ENCODE peak calls at places on chromosomes 13 and 19, in eight cellular contexts. One of them, this sample, is unnamed.

GRCh38 chr19:14434543-14435319 is 1.6 kb downstream of the PKN1 start:
- DNase-seq in fibroblast of lung: peak
- DNase-seq in MG63: peak
- DNase-seq in activated T-helper 9 cell treated with anti-CD3 and anti-CD28 coated beads, Interleukin-2, amount 50 U/mL, for 16 hours: no peak
- DNase-seq in smooth muscle cell of the brain vasculature: peak
- DNase-seq in hypothalamus: no peak
- DNase-seq in HT-29: peak
- DNase-seq in amniotic stem cell: peak
- DNase-seq in this sample: no peak

GRCh38 chr13:99150575-99151370 is 49.9 kb upstream of the UBAC2 start:
- DNase-seq in hypothalamus: no peak
- DNase-seq in smooth muscle cell of the brain vasculature: no peak
- DNase-seq in fibroblast of lung: peak
- DNase-seq in activated T-helper 9 cell treated with anti-CD3 and anti-CD28 coated beads, Interleukin-2, amount 50 U/mL, for 16 hours: no peak
- DNase-seq in MG63: peak
- DNase-seq in amniotic stem cell: peak
- DNase-seq in HT-29: no peak
- DNase-seq in this sample: no peak

GRCh38 chr19:7841751-7842660 is 12.0 kb downstream of the EVI5L start:
- DNase-seq in smooth muscle cell of the brain vasculature: no peak
- DNase-seq in fibroblast of lung: no peak
- DNase-seq in HT-29: no peak
- DNase-seq in MG63: no peak
- DNase-seq in activated T-helper 9 cell treated with anti-CD3 and anti-CD28 coated beads, Interleukin-2, amount 50 U/mL, for 16 hours: no peak
- DNase-seq in amniotic stem cell: no peak
- DNase-seq in hypothalamus: no peak
- DNase-seq in this sample: no peak

GRCh38 chr13:95023405-95023804 is 277.8 kb downstream of the ABCC4 start:
- DNase-seq in fibroblast of lung: no peak
- DNase-seq in MG63: no peak
- DNase-seq in hypothalamus: no peak
- DNase-seq in smooth muscle cell of the brain vasculature: no peak
- DNase-seq in activated T-helper 9 cell treated with anti-CD3 and anti-CD28 coated beads, Interleukin-2, amount 50 U/mL, for 16 hours: no peak
- DNase-seq in HT-29: no peak
- DNase-seq in amniotic stem cell: no peak
- DNase-seq in this sample: no peak

GRCh38 chr19:6274756-6275155 is 5.0 kb downstream of the MLLT1 start:
- DNase-seq in MG63: no peak
- DNase-seq in activated T-helper 9 cell treated with anti-CD3 and anti-CD28 coated beads, Interleukin-2, amount 50 U/mL, for 16 hours: no peak
- DNase-seq in HT-29: no peak
- DNase-seq in fibroblast of lung: no peak
- DNase-seq in smooth muscle cell of the brain vasculature: no peak
- DNase-seq in hypothalamus: no peak
- DNase-seq in amniotic stem cell: no peak
- DNase-seq in this sample: no peak

GRCh38 chr19:54433697-54434096 is 15.3 kb upstream of the LENG8 start:
- DNase-seq in MG63: no peak
- DNase-seq in HT-29: no peak
- DNase-seq in amniotic stem cell: no peak
- DNase-seq in fibroblast of lung: no peak
- DNase-seq in activated T-helper 9 cell treated with anti-CD3 and anti-CD28 coated beads, Interleukin-2, amount 50 U/mL, for 16 hours: no peak
- DNase-seq in smooth muscle cell of the brain vasculature: no peak
- DNase-seq in hypothalamus: no peak
- DNase-seq in this sample: no peak

GRCh38 chr19:11694533-11695439 is 44.0 kb downstream of the ZNF823 start:
- DNase-seq in amniotic stem cell: peak
- DNase-seq in hypothalamus: peak
- DNase-seq in fibroblast of lung: peak
- DNase-seq in HT-29: peak
- DNase-seq in MG63: peak
- DNase-seq in smooth muscle cell of the brain vasculature: peak
- DNase-seq in activated T-helper 9 cell treated with anti-CD3 and anti-CD28 coated beads, Interleukin-2, amount 50 U/mL, for 16 hours: peak
- DNase-seq in this sample: peak

GRCh38 chr13:74090397-74090796 is 43.8 kb downstream of the KLF12 start:
- DNase-seq in activated T-helper 9 cell treated with anti-CD3 and anti-CD28 coated beads, Interleukin-2, amount 50 U/mL, for 16 hours: no peak
- DNase-seq in fibroblast of lung: no peak
- DNase-seq in amniotic stem cell: no peak
- DNase-seq in hypothalamus: no peak
- DNase-seq in HT-29: no peak
- DNase-seq in smooth muscle cell of the brain vasculature: no peak
- DNase-seq in MG63: no peak
- DNase-seq in this sample: no peak

GRCh38 chr19:48644839-48645651 is 942 bp downstream of the CA11 start:
- DNase-seq in hypothalamus: peak
- DNase-seq in fibroblast of lung: peak
- DNase-seq in amniotic stem cell: peak
- DNase-seq in HT-29: peak
- DNase-seq in MG63: peak
- DNase-seq in smooth muscle cell of the brain vasculature: no peak
- DNase-seq in activated T-helper 9 cell treated with anti-CD3 and anti-CD28 coated beads, Interleukin-2, amount 50 U/mL, for 16 hours: peak
- DNase-seq in this sample: peak

GRCh38 chr19:54256250-54257115 is 590 bp downstream of the LILRB5 start:
- DNase-seq in HT-29: no peak
- DNase-seq in smooth muscle cell of the brain vasculature: no peak
- DNase-seq in activated T-helper 9 cell treated with anti-CD3 and anti-CD28 coated beads, Interleukin-2, amount 50 U/mL, for 16 hours: no peak
- DNase-seq in amniotic stem cell: no peak
- DNase-seq in fibroblast of lung: no peak
- DNase-seq in MG63: no peak
- DNase-seq in hypothalamus: no peak
- DNase-seq in this sample: no peak

GRCh38 chr13:44759222-44759721 is 183.1 kb upstream of the TSC22D1 start:
- DNase-seq in amniotic stem cell: no peak
- DNase-seq in smooth muscle cell of the brain vasculature: no peak
- DNase-seq in fibroblast of lung: no peak
- DNase-seq in hypothalamus: no peak
- DNase-seq in HT-29: no peak
- DNase-seq in activated T-helper 9 cell treated with anti-CD3 and anti-CD28 coated beads, Interleukin-2, amount 50 U/mL, for 16 hours: no peak
- DNase-seq in MG63: no peak
- DNase-seq in this sample: no peak

GRCh38 chr13:80591978-80592377 is 251.1 kb upstream of the SPRY2 start:
- DNase-seq in hypothalamus: no peak
- DNase-seq in MG63: no peak
- DNase-seq in activated T-helper 9 cell treated with anti-CD3 and anti-CD28 coated beads, Interleukin-2, amount 50 U/mL, for 16 hours: no peak
- DNase-seq in fibroblast of lung: no peak
- DNase-seq in HT-29: no peak
- DNase-seq in smooth muscle cell of the brain vasculature: no peak
- DNase-seq in amniotic stem cell: no peak
- DNase-seq in this sample: no peak

GRCh38 chr13:89375839-89376238 is 1704.7 kb downstream of the SLITRK5 start:
- DNase-seq in amniotic stem cell: no peak
- DNase-seq in hypothalamus: no peak
- DNase-seq in fibroblast of lung: peak
- DNase-seq in HT-29: peak
- DNase-seq in MG63: peak
- DNase-seq in smooth muscle cell of the brain vasculature: peak
- DNase-seq in activated T-helper 9 cell treated with anti-CD3 and anti-CD28 coated beads, Interleukin-2, amount 50 U/mL, for 16 hours: no peak
- DNase-seq in this sample: no peak

GRCh38 chr13:71861769-71862168 is 5.2 kb downstream of the DACH1 start:
- DNase-seq in HT-29: no peak
- DNase-seq in smooth muscle cell of the brain vasculature: no peak
- DNase-seq in amniotic stem cell: no peak
- DNase-seq in activated T-helper 9 cell treated with anti-CD3 and anti-CD28 coated beads, Interleukin-2, amount 50 U/mL, for 16 hours: no peak
- DNase-seq in hypothalamus: no peak
- DNase-seq in MG63: no peak
- DNase-seq in fibroblast of lung: no peak
- DNase-seq in this sample: no peak

GRCh38 chr19:30222428-30222873 is 149.7 kb upstream of the ZNF536 start:
- DNase-seq in amniotic stem cell: no peak
- DNase-seq in smooth muscle cell of the brain vasculature: no peak
- DNase-seq in activated T-helper 9 cell treated with anti-CD3 and anti-CD28 coated beads, Interleukin-2, amount 50 U/mL, for 16 hours: no peak
- DNase-seq in HT-29: no peak
- DNase-seq in MG63: no peak
- DNase-seq in fibroblast of lung: no peak
- DNase-seq in hypothalamus: no peak
- DNase-seq in this sample: no peak

GRCh38 chr19:5436101-5436947 is 18.9 kb upstream of the ZNRF4 start:
- DNase-seq in smooth muscle cell of the brain vasculature: no peak
- DNase-seq in MG63: peak
- DNase-seq in activated T-helper 9 cell treated with anti-CD3 and anti-CD28 coated beads, Interleukin-2, amount 50 U/mL, for 16 hours: no peak
- DNase-seq in hypothalamus: peak
- DNase-seq in amniotic stem cell: peak
- DNase-seq in fibroblast of lung: no peak
- DNase-seq in HT-29: no peak
- DNase-seq in this sample: no peak

GRCh38 chr13:30415430-30416030 is 6.8 kb upstream of the UBE2L5 start:
- DNase-seq in hypothalamus: no peak
- DNase-seq in smooth muscle cell of the brain vasculature: no peak
- DNase-seq in amniotic stem cell: no peak
- DNase-seq in HT-29: no peak
- DNase-seq in fibroblast of lung: no peak
- DNase-seq in MG63: no peak
- DNase-seq in activated T-helper 9 cell treated with anti-CD3 and anti-CD28 coated beads, Interleukin-2, amount 50 U/mL, for 16 hours: no peak
- DNase-seq in this sample: no peak

GRCh38 chr19:47542030-47542475 is 27.2 kb upstream of the NAPA start:
- DNase-seq in smooth muscle cell of the brain vasculature: no peak
- DNase-seq in hypothalamus: no peak
- DNase-seq in MG63: peak
- DNase-seq in HT-29: no peak
- DNase-seq in amniotic stem cell: no peak
- DNase-seq in activated T-helper 9 cell treated with anti-CD3 and anti-CD28 coated beads, Interleukin-2, amount 50 U/mL, for 16 hours: no peak
- DNase-seq in fibroblast of lung: no peak
- DNase-seq in this sample: no peak

GRCh38 chr13:109126973-109127615 is 497.7 kb downstream of the MYO16 start:
- DNase-seq in smooth muscle cell of the brain vasculature: no peak
- DNase-seq in fibroblast of lung: no peak
- DNase-seq in activated T-helper 9 cell treated with anti-CD3 and anti-CD28 coated beads, Interleukin-2, amount 50 U/mL, for 16 hours: no peak
- DNase-seq in hypothalamus: no peak
- DNase-seq in amniotic stem cell: no peak
- DNase-seq in HT-29: no peak
- DNase-seq in MG63: no peak
- DNase-seq in this sample: no peak

GRCh38 chr19:35859414-35859813 is 2.7 kb downstream of the KIRREL2 start:
- DNase-seq in HT-29: no peak
- DNase-seq in fibroblast of lung: no peak
- DNase-seq in amniotic stem cell: no peak
- DNase-seq in smooth muscle cell of the brain vasculature: no peak
- DNase-seq in MG63: no peak
- DNase-seq in activated T-helper 9 cell treated with anti-CD3 and anti-CD28 coated beads, Interleukin-2, amount 50 U/mL, for 16 hours: no peak
- DNase-seq in hypothalamus: no peak
- DNase-seq in this sample: no peak

GRCh38 chr19:41553804-41554203 is 22.2 kb upstream of the CEACAM21 start:
- DNase-seq in MG63: no peak
- DNase-seq in hypothalamus: no peak
- DNase-seq in smooth muscle cell of the brain vasculature: no peak
- DNase-seq in fibroblast of lung: no peak
- DNase-seq in HT-29: no peak
- DNase-seq in activated T-helper 9 cell treated with anti-CD3 and anti-CD28 coated beads, Interleukin-2, amount 50 U/mL, for 16 hours: no peak
- DNase-seq in amniotic stem cell: no peak
- DNase-seq in this sample: no peak

GRCh38 chr19:18385675-18386542 is at the start of gene GDF15:
- DNase-seq in smooth muscle cell of the brain vasculature: peak
- DNase-seq in hypothalamus: no peak
- DNase-seq in fibroblast of lung: peak
- DNase-seq in MG63: peak
- DNase-seq in amniotic stem cell: no peak
- DNase-seq in HT-29: peak
- DNase-seq in activated T-helper 9 cell treated with anti-CD3 and anti-CD28 coated beads, Interleukin-2, amount 50 U/mL, for 16 hours: no peak
- DNase-seq in this sample: no peak

GRCh38 chr13:79481685-79482052 is 714 bp downstream of the NDFIP2 start:
- DNase-seq in amniotic stem cell: no peak
- DNase-seq in fibroblast of lung: no peak
- DNase-seq in MG63: no peak
- DNase-seq in activated T-helper 9 cell treated with anti-CD3 and anti-CD28 coated beads, Interleukin-2, amount 50 U/mL, for 16 hours: peak
- DNase-seq in hypothalamus: no peak
- DNase-seq in HT-29: peak
- DNase-seq in smooth muscle cell of the brain vasculature: no peak
- DNase-seq in this sample: peak

GRCh38 chr13:45362939-45363338 is 22.0 kb upstream of the TPT1 start:
- DNase-seq in activated T-helper 9 cell treated with anti-CD3 and anti-CD28 coated beads, Interleukin-2, amount 50 U/mL, for 16 hours: no peak
- DNase-seq in smooth muscle cell of the brain vasculature: no peak
- DNase-seq in hypothalamus: no peak
- DNase-seq in amniotic stem cell: no peak
- DNase-seq in HT-29: no peak
- DNase-seq in MG63: no peak
- DNase-seq in fibroblast of lung: no peak
- DNase-seq in this sample: no peak

GRCh38 chr13:93080587-93080986 is 146.0 kb upstream of the GPC6 start:
- DNase-seq in fibroblast of lung: peak
- DNase-seq in amniotic stem cell: no peak
- DNase-seq in HT-29: peak
- DNase-seq in hypothalamus: no peak
- DNase-seq in smooth muscle cell of the brain vasculature: no peak
- DNase-seq in activated T-helper 9 cell treated with anti-CD3 and anti-CD28 coated beads, Interleukin-2, amount 50 U/mL, for 16 hours: no peak
- DNase-seq in MG63: no peak
- DNase-seq in this sample: no peak

This sample was measured in T follicular helper cell.